ENCODE peak calls at places on chromosomes 13 and 19, in five cellular contexts. H is colonic mucosa, D is cardiac muscle cell, J is neuronal stem cell, K is osteoblast. E is an unnamed sample. For H3K36me3 and H3K27me3, the result is how much of the 10 kb centered on the place peaks cover.

GRCh38 chr13:98761126-98761978 is 8.9 kb upstream of the SLC15A1 start:
- DNase-seq in J (no peak), H (no peak), K (peak), D (no peak), E (no peak)

GRCh38 chr13:49635599-49636433 is 7.5 kb downstream of the ARL11 start:
- DNase-seq in H (no peak), J (no peak), K (no peak), D (peak), E (peak)

GRCh38 chr19:49165865-49166301 is 8.3 kb downstream of the TRPM4 start:
- DNase-seq in D (no peak), H (no peak), K (no peak), J (no peak), E (peak)

GRCh38 chr13:76937416-76937815 is 10.9 kb upstream of the ACOD1 start:
- DNase-seq in H (no peak), J (no peak), D (no peak), K (peak), E (no peak)

GRCh38 chr13:29861694-29862110 is 11.3 kb upstream of the UBL3 start:
- DNase-seq in H (no peak), J (no peak), D (no peak), K (peak), E (no peak)

GRCh38 chr19:746208-746819 is 4.6 kb upstream of the MISP start:
- DNase-seq in K (peak), J (no peak), D (no peak), H (no peak), E (no peak)

GRCh38 chr13:45615501-45616101 is at the start of gene ERICH6B:
- DNase-seq in J (peak), K (peak), H (no peak), D (peak), E (peak)

GRCh38 chr19:8396563-8397203 is 6.5 kb downstream of the RAB11B start:
- DNase-seq in H (peak), K (peak), D (peak), J (no peak), E (peak)

GRCh38 chr19:3538965-3539742 is at the start of gene TEKTIP1:
- DNase-seq in K (peak), J (no peak), D (no peak), H (no peak), E (peak)

GRCh38 chr13:29999492-30000372 is 149.3 kb upstream of the UBL3 start:
- DNase-seq in J (no peak), D (no peak), K (peak), H (peak), E (no peak)

GRCh38 chr13:51520524-51520923 is 63.7 kb upstream of the WDFY2 start:
- DNase-seq in J (no peak), K (peak), H (no peak), D (no peak), E (no peak)

GRCh38 chr19:18239303-18239702 is 13.1 kb upstream of the PDE4C start:
- DNase-seq in D (peak), J (no peak), K (peak), H (no peak), E (peak)

GRCh38 chr19:23872282-23872919 is 42.3 kb upstream of the ZNF726 start:
- DNase-seq in H (no peak), J (no peak), D (no peak), K (no peak), E (no peak)

GRCh38 chr19:13842294-13843103 is 34.4 kb upstream of the NANOS3 start:
- DNase-seq in J (no peak), D (peak), K (peak), H (peak), E (peak)

GRCh38 chr13:109700176-109700575 is 86.2 kb downstream of the IRS2 start:
- DNase-seq in J (no peak), D (peak), K (no peak), H (peak), E (no peak)

GRCh38 chr13:102700088-102701031 is 5.5 kb upstream of the METTL21C start:
- DNase-seq in D (no peak), K (no peak), J (no peak), H (no peak), E (no peak)

GRCh38 chr13:114108894-114109293 is 23.5 kb downstream of the RASA3 start:
- DNase-seq in K (no peak), D (no peak), H (no peak), J (no peak), E (no peak)

GRCh38 chr13:53151692-53152421 is 123.2 kb downstream of the OLFM4 start:
- DNase-seq in K (no peak), H (peak), D (peak), J (peak), E (peak)

GRCh38 chr19:28502879-28503734 is 709.8 kb downstream of the UQCRFS1 start:
- DNase-seq in K (no peak), D (no peak), H (no peak), J (no peak), E (no peak)

GRCh38 chr13:30071890-30072817 is 221.7 kb upstream of the UBL3 start:
- DNase-seq in H (peak), D (no peak), J (no peak), K (no peak), E (no peak)

GRCh38 chr19:17996826-17997316 is 11.1 kb upstream of the ARRDC2 start:
- DNase-seq in D (peak), H (peak), K (peak), J (peak), E (peak)

GRCh38 chr19:47330466-47330869 is 1.5 kb upstream of the C5AR2 start:
- DNase-seq in J (no peak), K (peak), H (no peak), D (no peak), E (no peak)

GRCh38 chr13:24651718-24652345 is 28.4 kb upstream of the ATP12A start:
- DNase-seq in J (no peak), H (peak), D (no peak), K (no peak), E (no peak)

GRCh38 chr13:111661052-111661451 is 340.6 kb downstream of the TEX29 start:
- DNase-seq in J (no peak), H (no peak), K (no peak), D (no peak), E (no peak)

GRCh38 chr13:68888832-68889231 is 1218.8 kb upstream of the ATXN8OS start:
- DNase-seq in J (no peak), H (no peak), D (no peak), K (no peak), E (no peak)

GRCh38 chr13:51734786-51735185 is 69.2 kb downstream of the DHRS12 start:
- DNase-seq in J (no peak), K (no peak), D (no peak), H (no peak), E (no peak)

GRCh38 chr13:112759053-112759452 is 69.2 kb downstream of the ATP11A start:
- DNase-seq in K (no peak), D (no peak), J (no peak), H (no peak), E (no peak)

GRCh38 chr13:51959773-51960172 is 51.5 kb downstream of the ATP7B start:
- DNase-seq in K (no peak), J (no peak), H (peak), D (no peak), E (no peak)

DNA sequence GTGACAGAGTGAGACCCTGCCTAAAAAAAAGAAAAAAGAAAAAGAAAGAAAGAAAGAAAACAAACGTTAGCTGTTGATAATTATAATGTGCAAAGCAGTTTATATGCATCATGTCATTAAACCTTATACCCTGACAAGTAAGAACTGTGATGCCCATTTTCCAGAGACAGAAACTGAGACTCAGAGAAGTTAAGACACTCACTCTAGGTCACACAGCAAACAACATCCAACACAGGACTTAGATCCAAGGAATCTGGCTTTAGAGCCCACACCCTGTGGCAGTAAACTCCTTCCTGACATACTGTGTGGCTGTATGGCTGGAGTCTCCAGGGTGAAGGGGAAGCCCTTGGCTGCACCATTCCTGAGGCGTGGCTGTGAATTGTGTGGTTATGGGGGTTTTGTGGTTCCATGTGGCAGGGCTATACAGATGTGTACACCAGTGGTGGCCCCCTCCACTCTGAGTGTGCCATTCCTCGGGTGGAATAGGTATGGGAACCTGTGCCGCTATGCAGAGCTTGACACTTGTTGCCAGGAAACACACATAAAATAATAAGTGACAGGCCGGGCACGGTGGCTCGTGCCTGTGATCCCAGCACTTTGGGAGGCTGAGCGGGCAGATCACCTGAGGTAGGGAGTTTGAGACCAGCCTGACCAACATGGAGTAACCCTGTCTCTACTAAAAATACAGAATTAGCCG is 15.6 kb downstream of the AXL start:
- DNase-seq in J (no peak), H (no peak), D (no peak), K (no peak), E (no peak)
- H3K36me3 ChIP-seq in J (under half), H (under half), D (under half), K (half or more), E (under half)

DNA sequence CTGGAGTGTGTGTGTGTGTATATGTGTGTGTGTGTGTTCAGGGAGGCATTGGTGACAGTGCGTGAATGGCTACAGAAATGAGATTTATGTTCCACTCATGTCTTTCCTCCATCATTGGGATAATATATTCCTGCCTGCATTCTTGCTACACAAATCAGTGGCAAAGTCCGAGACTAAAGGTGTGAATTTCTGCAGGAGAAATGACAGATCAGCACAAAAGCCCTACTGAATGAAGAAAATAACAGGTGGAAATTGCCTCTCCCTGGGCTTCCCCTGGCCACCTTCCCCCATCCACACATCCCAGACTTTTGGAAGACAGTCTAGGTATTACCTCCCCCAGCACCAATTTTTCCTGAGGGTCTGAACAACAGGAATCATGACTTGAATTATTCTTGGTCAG is 10.1 kb downstream of the SIGLEC6 start:
- DNase-seq in J (no peak), H (no peak), K (no peak), D (no peak), E (no peak)
- H3K27me3 ChIP-seq in J (under half), H (under half), K (under half), D (under half), E (under half)

GRCh38 chr19:16228637-16229321 is 31.1 kb downstream of the AP1M1 start:
- DNase-seq in D (no peak), K (peak), J (no peak), H (no peak), E (peak)
- H3K36me3 ChIP-seq in D (under half), K (half or more), J (half or more), H (under half), E (under half)

DNA sequence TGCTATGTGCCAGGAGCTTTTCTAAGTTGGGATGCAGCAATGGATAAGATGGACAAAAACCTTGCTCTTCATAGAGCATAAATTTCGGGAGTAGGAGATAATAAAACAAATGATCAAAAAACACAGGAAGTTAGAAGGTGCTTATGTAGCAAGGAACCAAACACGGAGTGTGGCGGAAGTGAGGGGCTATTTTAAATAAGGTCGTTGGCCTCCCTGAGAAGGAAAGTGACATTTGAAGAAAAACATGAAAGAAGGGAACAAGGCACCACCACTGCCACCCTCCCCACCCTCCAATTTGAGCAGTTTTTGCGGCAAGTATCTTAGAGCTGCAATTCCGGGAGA is 3.2 kb upstream of the GSX1 start:
- DNase-seq in D (no peak), K (no peak), J (no peak), H (no peak), E (no peak)
- H3K27me3 ChIP-seq in D (half or more), K (half or more), J (half or more), H (half or more), E (half or more)

E was measured in H7.